ENCODE peak calls at places on chromosomes 12 and 14, in four cellular contexts. H is myocyte; G is stimulated activated CD4-positive, alpha-beta T cell treated with anti-CD3 and anti-CD28 coated beads, Interleukin-15, amount 100 ng/mL, for 1 hour; C is pancreas. P is an unnamed sample.

GRCh38 chr12:104866286-104866685 is 91.8 kb downstream of the SLC41A2 start:
- DNase-seq in C (no peak), G (no peak), H (peak), P (no peak)

GRCh38 chr12:110249105-110249504 is 31.9 kb upstream of the ATP2A2 start:
- DNase-seq in H (peak), C (no peak), G (no peak), P (no peak)

GRCh38 chr12:56413392-56413791 is 35.8 kb downstream of the TIMELESS start:
- DNase-seq in H (no peak), C (peak), G (no peak), P (no peak)

GRCh38 chr12:93109794-93110203 is 180.7 kb upstream of the EEA1 start:
- DNase-seq in H (no peak), C (no peak), G (no peak), P (no peak)

GRCh38 chr12:120832712-120833111 is 71.4 kb downstream of the SPPL3 start:
- DNase-seq in H (no peak), G (no peak), C (no peak), P (no peak)

GRCh38 chr14:100621806-100622205 is 34.6 kb upstream of the BEGAIN start:
- DNase-seq in G (no peak), C (no peak), H (no peak), P (no peak)

GRCh38 chr12:48998497-48999353 is 450 bp downstream of the DDN start:
- DNase-seq in H (no peak), G (no peak), C (no peak), P (no peak)

GRCh38 chr12:64097346-64098105 is 124.6 kb downstream of the KICS2 start:
- DNase-seq in H (peak), G (no peak), C (no peak), P (no peak)

GRCh38 chr14:102652194-102652593 is 59.7 kb downstream of the RCOR1 start:
- DNase-seq in H (no peak), C (no peak), G (no peak), P (no peak)

GRCh38 chr14:76232782-76233181 is 81.1 kb downstream of the GPATCH2L start:
- DNase-seq in C (no peak), H (no peak), G (no peak), P (no peak)

GRCh38 chr12:16583991-16584745 is 21.8 kb downstream of the LMO3 start:
- DNase-seq in G (no peak), C (no peak), H (peak), P (no peak)

GRCh38 chr14:29637406-29637805 is 290.2 kb downstream of the PRKD1 start:
- DNase-seq in H (peak), G (no peak), C (peak), P (no peak)

GRCh38 chr12:2009623-2010022 is 5.4 kb upstream of the DCP1B start:
- DNase-seq in C (no peak), H (no peak), G (no peak), P (no peak)

GRCh38 chr14:49249022-49249421 is 337.2 kb downstream of the RPS29 start:
- DNase-seq in C (no peak), G (no peak), H (no peak), P (no peak)

GRCh38 chr14:45085004-45085403 is 1.1 kb downstream of the PRPF39 start:
- DNase-seq in G (no peak), H (peak), C (no peak), P (no peak)

GRCh38 chr12:105157598-105157997 is 50.1 kb downstream of the WASHC4 start:
- DNase-seq in C (no peak), G (no peak), H (no peak), P (no peak)

GRCh38 chr14:100019156-100019882 is 45.9 kb upstream of the EVL start:
- DNase-seq in C (no peak), H (no peak), G (no peak), P (no peak)

GRCh38 chr14:68757618-68758081 is 35.2 kb downstream of the ZFP36L1 start:
- DNase-seq in G (no peak), C (no peak), H (peak), P (no peak)

GRCh38 chr12:78732481-78732880 is 132.1 kb upstream of the SYT1 start:
- DNase-seq in G (no peak), H (no peak), C (no peak), P (no peak)

GRCh38 chr14:71527807-71528206 is 404.4 kb upstream of the RGS6 start:
- DNase-seq in C (no peak), H (no peak), G (no peak), P (no peak)

GRCh38 chr12:116284401-116284800 is 6.9 kb upstream of the MED13L start:
- DNase-seq in C (no peak), G (no peak), H (no peak), P (no peak)

GRCh38 chr12:89162704-89163261 is 189.5 kb downstream of the DUSP6 start:
- DNase-seq in H (peak), G (peak), C (peak), P (no peak)

GRCh38 chr12:79455314-79455713 is 235.4 kb downstream of the PAWR start:
- DNase-seq in H (peak), C (no peak), G (no peak), P (no peak)

GRCh38 chr14:76688373-76688671 is 72.9 kb upstream of the VASH1 start:
- DNase-seq in C (no peak), G (no peak), H (no peak), P (no peak)